ENCODE peak calls at places on chromosomes 3 and 15, in eight cellular contexts. K is T1000; H is occipital lobe; T is Daoy; L is MM.1S; F is SK-MEL-5; M is stimulated activated CD4-positive, alpha-beta T cell treated with anti-CD3 and anti-CD28 coated beads, Interleukin-4, amount 100 ng/mL, for 48 hours; C is transverse colon. Z is an unnamed sample.

GRCh38 chr15:63672369-63672768 is 75.2 kb downstream of the FBXL22 start:
- DNase-seq in F (no peak), T (no peak), C (no peak), K (no peak), M (no peak), H (no peak), L (no peak), Z (no peak)

GRCh38 chr15:83598031-83598430 is 55.9 kb upstream of the ADAMTSL3 start:
- DNase-seq in H (no peak), L (no peak), F (no peak), M (no peak), T (no peak), K (no peak), C (no peak), Z (no peak)

GRCh38 chr3:49489247-49489646 is 19.2 kb downstream of the DAG1 start:
- DNase-seq in K (no peak), T (no peak), L (no peak), C (no peak), H (no peak), M (no peak), F (no peak), Z (no peak)

GRCh38 chr15:76349301-76350070 is 12.9 kb downstream of the ISL2 start:
- DNase-seq in F (no peak), C (no peak), H (no peak), M (no peak), T (no peak), K (no peak), L (no peak), Z (no peak)

GRCh38 chr3:100040446-100040845 is 73.9 kb downstream of the FILIP1L start:
- DNase-seq in H (no peak), T (no peak), M (no peak), F (no peak), K (no peak), L (no peak), C (no peak), Z (no peak)

GRCh38 chr3:48413086-48413485 is 16.8 kb downstream of the PLXNB1 start:
- DNase-seq in K (no peak), H (no peak), M (no peak), F (no peak), C (no peak), L (no peak), T (no peak), Z (no peak)

GRCh38 chr15:58474741-58475323 is 43.0 kb downstream of the LIPC start:
- DNase-seq in L (no peak), K (no peak), H (no peak), T (no peak), F (no peak), C (no peak), M (no peak), Z (no peak)

GRCh38 chr3:183584246-183584913 is 28.9 kb upstream of the KLHL6 start:
- DNase-seq in H (peak), T (peak), C (peak), M (no peak), F (no peak), L (peak), K (no peak), Z (no peak)

GRCh38 chr3:69890094-69890493 is 109.4 kb upstream of the SAMMSON start:
- DNase-seq in F (no peak), T (peak), H (no peak), M (no peak), L (no peak), C (no peak), K (peak), Z (no peak)

GRCh38 chr3:113773381-113773780 is 26.5 kb downstream of the ATP6V1A start:
- DNase-seq in L (no peak), H (no peak), T (peak), M (no peak), F (no peak), C (no peak), K (no peak), Z (no peak)

GRCh38 chr3:6362406-6362805 is 498.5 kb upstream of the GRM7 start:
- DNase-seq in T (no peak), H (no peak), K (no peak), M (no peak), L (no peak), F (no peak), C (no peak), Z (no peak)

GRCh38 chr3:158418035-158418434 is 153.0 kb upstream of the MLF1 start:
- DNase-seq in M (no peak), H (no peak), L (no peak), F (no peak), C (no peak), T (no peak), K (no peak), Z (no peak)

GRCh38 chr3:112623717-112624116 is 17.2 kb downstream of the CCDC80 start:
- DNase-seq in T (no peak), C (no peak), L (no peak), K (no peak), M (no peak), F (no peak), H (no peak), Z (no peak)

GRCh38 chr3:124209426-124209825 is 217.5 kb upstream of the ROPN1 start:
- DNase-seq in C (no peak), K (no peak), H (no peak), T (no peak), F (no peak), M (no peak), L (no peak), Z (no peak)

GRCh38 chr3:23288286-23288685 is 85.2 kb downstream of the UBE2E2 start:
- DNase-seq in L (no peak), C (no peak), M (no peak), T (no peak), F (no peak), K (no peak), H (no peak), Z (no peak)

GRCh38 chr3:89533320-89533719 is 425.9 kb downstream of the EPHA3 start:
- DNase-seq in K (no peak), C (no peak), M (no peak), F (peak), L (no peak), H (no peak), T (no peak), Z (no peak)

GRCh38 chr3:53550005-53550620 is 55.7 kb downstream of the CACNA1D start:
- DNase-seq in F (no peak), K (no peak), M (no peak), H (no peak), L (no peak), T (no peak), C (no peak), Z (no peak)

GRCh38 chr15:31297880-31298456 is 28.7 kb upstream of the KLF13 start:
- DNase-seq in L (no peak), C (peak), F (no peak), K (no peak), T (no peak), M (no peak), H (no peak), Z (no peak)

Z was measured in anterior cingulate cortex.